ENCODE peak calls at places on chromosomes 2 and 18, in seven cellular contexts. Z is AG08396, X is cardiac septum, B is occipital lobe, E is ACHN, P is NCI-H1436, J is neuronal stem cell. A is an unnamed sample.

GRCh38 chr18:76923485-76924085 is 101.2 kb downstream of the ZNF236 start:
- DNase-seq in J (peak; percentile 15), Z (no peak), X (no peak), B (no peak), E (peak; percentile 45), P (no peak), A (no peak)

GRCh38 chr2:18167871-18168270 is 289.4 kb downstream of the KCNS3 start:
- DNase-seq in X (no peak), Z (no peak), J (no peak), P (no peak), E (no peak), B (no peak), A (peak; percentile 62)

GRCh38 chr2:64630752-64631151 is 23.0 kb downstream of the SERTAD2 start:
- DNase-seq in B (no peak), Z (no peak), X (no peak), P (no peak), E (no peak), J (no peak), A (no peak)

GRCh38 chr2:95053543-95053942 is 28.0 kb downstream of the MAL start:
- DNase-seq in B (no peak), Z (no peak), P (no peak), X (peak; percentile 35), E (peak; percentile 39), J (no peak), A (peak; percentile 42)

GRCh38 chr18:63206433-63207153 is 113.0 kb downstream of the BCL2 start:
- DNase-seq in P (no peak), E (no peak), Z (no peak), X (no peak), J (no peak), B (no peak), A (no peak)

GRCh38 chr2:123659120-123659519 is 366.0 kb upstream of the CNTNAP5 start:
- DNase-seq in E (no peak), X (no peak), B (no peak), J (no peak), Z (no peak), P (no peak), A (no peak)

GRCh38 chr18:68262697-68263293 is 452.1 kb downstream of the TMX3 start:
- DNase-seq in J (no peak), X (no peak), B (no peak), E (no peak), P (no peak), Z (peak; percentile 27), A (no peak)

GRCh38 chr2:218883491-218884490 is 3.1 kb downstream of the WNT10A start:
- DNase-seq in Z (no peak), P (no peak), E (no peak), X (no peak), B (no peak), J (no peak), A (peak; percentile 70)

GRCh38 chr18:48667276-48668254 is 128.7 kb downstream of the CTIF start:
- DNase-seq in B (peak; percentile 55), E (peak; percentile 16), X (peak; percentile 68), Z (no peak), P (peak; percentile 86), J (no peak), A (peak; percentile 43)

GRCh38 chr2:68925298-68925885 is 27.3 kb downstream of the GKN2 start:
- DNase-seq in Z (peak; percentile 58), J (peak; percentile 45), B (no peak), E (peak; percentile 55), P (peak; percentile 52), X (no peak), A (no peak)

GRCh38 chr2:2657121-2657962 is 326.3 kb upstream of the MYT1L start:
- DNase-seq in E (no peak), J (no peak), Z (no peak), B (no peak), X (no peak), P (no peak), A (no peak)

GRCh38 chr2:198073253-198073652 is 268.9 kb downstream of the PLCL1 start:
- DNase-seq in Z (no peak), E (no peak), B (no peak), P (no peak), J (no peak), X (no peak), A (no peak)

GRCh38 chr2:238382381-238382781 is 44.3 kb upstream of the ASB1 start:
- DNase-seq in E (no peak), B (no peak), P (no peak), J (no peak), Z (no peak), X (no peak), A (no peak)

GRCh38 chr2:150916434-150916833 is 345.2 kb downstream of the RBM43 start:
- DNase-seq in P (no peak), X (no peak), E (no peak), J (no peak), Z (no peak), B (no peak), A (no peak)

GRCh38 chr2:216555274-216555673 is 56.6 kb downstream of the RPL37A start:
- DNase-seq in P (peak; percentile 81), J (no peak), X (peak; percentile 85), E (peak; percentile 50), B (peak; percentile 48), Z (no peak), A (peak; percentile 81)

GRCh38 chr2:171248205-171248662 is 87.5 kb upstream of the TLK1 start:
- DNase-seq in E (no peak), X (no peak), J (no peak), P (no peak), Z (no peak), B (no peak), A (no peak)

GRCh38 chr18:49768051-49768391 is 45.3 kb downstream of the ACAA2 start:
- DNase-seq in Z (peak; percentile 41), X (no peak), P (peak; percentile 29), E (peak; percentile 18), J (peak; percentile 48), B (no peak), A (peak; percentile 75)

GRCh38 chr2:109406301-109406700 is 207.5 kb downstream of the SEPTIN10 start:
- DNase-seq in P (no peak), Z (no peak), X (no peak), E (no peak), J (no peak), B (no peak), A (no peak)

GRCh38 chr2:239360421-239361310 is 40.2 kb downstream of the HDAC4 start:
- DNase-seq in Z (no peak), J (no peak), X (no peak), B (no peak), P (no peak), E (no peak), A (no peak)

GRCh38 chr18:53567935-53568574 is 656.4 kb downstream of the MBD2 start:
- DNase-seq in X (no peak), Z (peak; percentile 8), J (peak; percentile 26), B (no peak), P (peak; percentile 1), E (peak; percentile 20), A (no peak)

GRCh38 chr2:85326946-85327756 is 638 bp downstream of the TGOLN2 start:
- DNase-seq in X (no peak), J (peak; percentile 33), E (peak; percentile 34), Z (peak; percentile 53), P (no peak), B (no peak), A (peak; percentile 76)